ENCODE peak calls at places on chromosome 22, in six cellular contexts. F is IMR-90, Z is H1, N is H9, L is mesenchymal stem cell, T is neuronal stem cell. Q is an unnamed sample.

GRCh38 chr22:41772645-41773044 is 27.8 kb upstream of the CCDC134 start:
- DNase-seq in N (no peak), L (no peak), F (peak), T (no peak), Z (no peak), Q (no peak)

GRCh38 chr22:17779286-17780115 is 5.2 kb upstream of the BID start:
- DNase-seq in N (no peak), F (no peak), L (no peak), T (no peak), Z (no peak), Q (no peak)

GRCh38 chr22:27581688-27582087 is 219.9 kb downstream of the MN1 start:
- DNase-seq in L (no peak), T (no peak), F (peak), N (no peak), Z (no peak), Q (no peak)

GRCh38 chr22:29827091-29827490 is 11.0 kb downstream of the ASCC2 start:
- DNase-seq in F (no peak), Z (no peak), L (no peak), N (no peak), T (no peak), Q (no peak)

GRCh38 chr22:49592780-49593501 is 234.7 kb downstream of the BRD1 start:
- DNase-seq in T (no peak), L (no peak), N (no peak), Z (no peak), F (no peak), Q (no peak)

GRCh38 chr22:30889996-30890480 is 78.5 kb downstream of the MORC2 start:
- DNase-seq in T (no peak), Z (no peak), F (no peak), L (no peak), N (no peak), Q (no peak)

GRCh38 chr22:45769569-45770210 is 98.1 kb downstream of the ATXN10 start:
- DNase-seq in N (no peak), F (peak), T (no peak), L (no peak), Z (no peak), Q (no peak)

GRCh38 chr22:19039448-19039780 is 82.8 kb downstream of the DGCR2 start:
- DNase-seq in Z (no peak), N (no peak), L (no peak), T (no peak), F (no peak), Q (no peak)

GRCh38 chr22:17952273-17952801 is 72.0 kb downstream of the MICAL3 start:
- DNase-seq in F (no peak), L (no peak), Z (no peak), T (no peak), N (no peak), Q (no peak)

GRCh38 chr22:47392054-47392347 is 629.6 kb downstream of the TBC1D22A start:
- DNase-seq in N (no peak), Z (no peak), T (no peak), F (no peak), L (no peak), Q (no peak)

GRCh38 chr22:17830041-17830961 is 56.0 kb upstream of the BID start:
- DNase-seq in N (peak), T (peak), Z (peak), L (peak), F (peak), Q (peak)

GRCh38 chr22:50282361-50283144 is 12.4 kb upstream of the MAPK11 start:
- DNase-seq in N (no peak), T (no peak), Z (no peak), L (peak), F (peak), Q (peak)

GRCh38 chr22:49618689-49618953 is 209.1 kb downstream of the BRD1 start:
- DNase-seq in N (no peak), F (no peak), L (no peak), T (no peak), Z (no peak), Q (no peak)

GRCh38 chr22:30872282-30873041 is 96.1 kb downstream of the MORC2 start:
- DNase-seq in Z (no peak), N (no peak), L (no peak), F (no peak), T (no peak), Q (no peak)

GRCh38 chr22:49632199-49633009 is 195.3 kb downstream of the BRD1 start:
- DNase-seq in T (peak), L (peak), N (peak), Z (peak), F (peak), Q (no peak)

DNA sequence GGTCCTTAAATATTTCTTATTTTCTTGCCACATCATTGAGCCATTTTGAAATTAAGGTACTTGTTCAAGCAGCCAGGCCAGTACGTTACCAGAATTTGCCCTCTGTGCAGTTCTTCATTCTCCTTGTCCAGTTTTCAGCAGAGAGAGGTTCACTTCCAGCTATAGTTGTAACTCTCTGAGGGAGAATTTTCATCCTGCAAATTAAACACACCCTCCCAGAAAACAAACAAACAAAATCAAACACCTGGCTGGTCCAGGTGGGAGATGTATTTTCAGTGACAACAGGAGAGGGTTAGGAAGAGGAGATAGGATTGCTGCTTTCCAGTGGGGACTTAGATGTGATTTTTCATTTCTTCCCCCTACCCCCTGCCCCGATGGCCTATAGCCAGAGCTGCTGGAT is 45.0 kb downstream of the LHFPL7 start:
- DNase-seq in L (no peak), Z (no peak), T (no peak), N (no peak), F (no peak), Q (no peak)
- H4K91ac ChIP-seq in L (no peak), Z (no peak), T (no peak), N (no peak), F (no peak), Q (no peak)

DNA sequence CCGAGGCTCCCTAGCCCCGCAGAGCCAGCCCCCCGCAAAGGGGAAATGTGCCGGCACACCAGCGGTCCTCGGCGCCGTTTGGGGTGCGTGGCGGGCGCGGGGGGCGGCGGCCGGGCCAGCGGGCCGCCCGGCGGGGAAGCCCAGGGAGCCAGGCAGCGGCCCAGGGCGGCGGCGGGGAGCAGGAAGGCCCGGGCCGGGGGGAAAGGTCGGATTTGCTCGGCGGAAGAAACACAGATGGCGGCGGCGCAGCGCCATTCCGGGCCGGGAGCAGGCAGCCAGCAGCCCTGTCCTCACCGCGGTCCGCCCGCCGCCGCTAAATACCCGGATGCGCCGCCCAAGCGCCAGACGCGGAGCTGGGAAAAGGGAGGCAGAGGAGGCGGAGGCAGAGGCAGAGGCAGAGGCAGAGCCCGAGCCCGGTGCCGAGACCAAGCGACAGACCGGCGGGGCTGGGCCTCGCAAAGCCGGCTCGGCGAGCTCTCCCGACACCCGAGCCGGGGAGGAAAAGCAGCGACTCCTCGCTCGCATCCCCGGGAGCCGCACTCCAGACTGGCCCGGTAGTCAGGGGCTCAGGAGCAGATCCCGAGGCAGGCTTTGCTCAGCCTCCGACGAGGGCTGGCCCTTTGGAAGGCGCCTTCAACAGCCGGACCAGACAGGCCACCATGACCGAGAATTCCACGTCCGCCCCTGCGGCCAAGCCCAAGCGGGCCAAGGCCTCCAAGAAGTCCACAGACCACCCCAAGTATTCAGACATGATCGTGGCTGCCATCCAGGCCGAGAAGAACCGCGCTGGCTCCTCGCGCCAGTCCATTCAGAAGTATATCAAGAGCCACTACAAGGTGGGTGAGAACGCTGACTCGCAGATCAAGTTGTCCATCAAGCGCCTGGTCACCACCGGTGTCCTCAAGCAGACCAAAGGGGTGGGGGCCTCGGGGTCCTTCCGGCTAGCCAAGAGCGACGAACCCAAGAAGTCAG is 2.6 kb upstream of the GCAT start:
- DNase-seq in F (peak), L (peak), T (no peak), Z (no peak), N (peak), Q (peak)
- H2AFZ ChIP-seq in F (peak), L (no peak), T (peak), Z (no peak), N (no peak), Q (peak)

GRCh38 chr22:21802673-21803072 is 64.8 kb downstream of the MAPK1 start:
- DNase-seq in N (no peak), F (no peak), T (no peak), Z (no peak), L (no peak), Q (no peak)

GRCh38 chr22:21811982-21812381 is 55.5 kb downstream of the MAPK1 start:
- DNase-seq in N (no peak), Z (no peak), F (no peak), L (no peak), T (no peak), Q (no peak)

GRCh38 chr22:21803859-21804258 is 63.6 kb downstream of the MAPK1 start:
- DNase-seq in F (no peak), Z (no peak), T (no peak), L (no peak), N (no peak), Q (no peak)

GRCh38 chr22:21808130-21808529 is 59.3 kb downstream of the MAPK1 start:
- DNase-seq in Z (no peak), L (no peak), F (no peak), T (no peak), N (no peak), Q (no peak)

GRCh38 chr22:21807545-21807944 is 59.9 kb downstream of the MAPK1 start:
- DNase-seq in Z (no peak), F (peak), L (no peak), N (no peak), T (no peak), Q (no peak)
- H4K91ac ChIP-seq in Z (no peak), F (no peak), L (no peak), N (no peak), T (no peak), Q (no peak)

DNA sequence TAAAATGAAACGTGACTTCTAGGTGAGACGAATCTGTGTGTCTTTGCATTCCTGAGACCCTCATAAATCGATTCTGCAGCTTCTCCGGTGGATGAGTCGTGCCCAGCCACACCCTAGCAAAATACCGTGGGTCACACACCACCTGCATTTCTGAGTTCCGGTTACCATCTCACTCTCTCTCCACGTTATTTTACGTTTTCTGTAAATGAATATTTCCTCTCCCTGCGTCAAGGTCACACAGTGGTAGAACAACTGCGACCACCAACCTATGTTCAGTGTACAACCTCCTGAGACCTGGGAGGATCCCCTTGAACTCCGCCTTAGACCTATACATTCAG is 1.1 kb downstream of the YWHAH start:
- DNase-seq in F (no peak), L (no peak), Z (no peak), T (no peak), N (no peak), Q (no peak)
- H2AFZ ChIP-seq in F (peak), L (peak), Z (no peak), T (peak), N (no peak), Q (peak)

DNA sequence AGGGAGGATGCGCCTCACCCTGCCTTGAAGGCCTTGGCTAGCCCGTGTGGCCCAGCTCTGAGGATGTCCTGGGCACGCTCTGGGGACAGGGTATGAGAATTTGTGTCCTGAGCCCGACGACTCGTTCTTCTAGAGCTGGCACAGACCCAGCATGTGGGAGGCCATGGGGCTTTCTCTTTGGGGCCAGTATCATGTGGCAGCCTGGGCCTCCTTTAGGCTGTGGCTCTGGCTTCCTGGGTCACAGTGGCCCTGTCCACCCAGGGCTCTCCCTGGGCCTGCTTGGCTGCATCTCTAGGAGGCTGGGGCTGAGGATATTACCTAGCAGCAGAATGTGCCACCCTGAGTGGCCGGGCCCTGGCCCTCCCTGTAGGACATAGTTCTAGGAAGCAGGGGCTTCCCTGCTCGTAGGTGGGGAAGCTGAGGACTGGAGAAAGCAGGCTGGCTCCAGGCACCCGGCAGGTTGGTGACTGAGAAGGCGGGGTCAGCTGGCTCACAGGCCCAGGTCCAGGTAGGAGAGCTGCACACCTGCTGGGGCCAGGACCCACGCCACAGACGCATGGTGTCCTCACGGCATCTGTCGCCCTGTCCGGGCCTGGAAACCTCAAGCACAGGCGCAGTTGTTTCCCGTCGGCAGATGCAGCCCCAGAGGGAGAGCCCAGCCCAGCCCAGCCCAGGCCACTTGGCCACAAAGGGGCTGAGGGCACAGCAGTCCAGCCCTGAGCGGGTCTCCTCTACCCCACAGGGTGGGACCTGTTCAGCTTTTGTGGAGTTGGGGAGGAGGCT is 6.8 kb downstream of the CCDC188 start:
- DNase-seq in F (no peak), N (no peak), Z (no peak), T (no peak), L (no peak), Q (no peak)
- H4K91ac ChIP-seq in F (no peak), N (no peak), Z (no peak), T (no peak), L (no peak), Q (no peak)

GRCh38 chr22:20818471-20818870 is 40.1 kb downstream of the PI4KA start:
- DNase-seq in F (no peak), N (no peak), T (no peak), L (no peak), Z (no peak), Q (no peak)
- H2AFZ ChIP-seq in F (no peak), N (no peak), T (no peak), L (no peak), Z (no peak), Q (no peak)

GRCh38 chr22:39575552-39575825 is 4.9 kb downstream of the CACNA1I start:
- DNase-seq in N (no peak), Z (no peak), L (no peak), T (no peak), F (no peak), Q (no peak)
- H4K91ac ChIP-seq in N (no peak), Z (no peak), L (no peak), T (no peak), F (no peak), Q (no peak)

DNA sequence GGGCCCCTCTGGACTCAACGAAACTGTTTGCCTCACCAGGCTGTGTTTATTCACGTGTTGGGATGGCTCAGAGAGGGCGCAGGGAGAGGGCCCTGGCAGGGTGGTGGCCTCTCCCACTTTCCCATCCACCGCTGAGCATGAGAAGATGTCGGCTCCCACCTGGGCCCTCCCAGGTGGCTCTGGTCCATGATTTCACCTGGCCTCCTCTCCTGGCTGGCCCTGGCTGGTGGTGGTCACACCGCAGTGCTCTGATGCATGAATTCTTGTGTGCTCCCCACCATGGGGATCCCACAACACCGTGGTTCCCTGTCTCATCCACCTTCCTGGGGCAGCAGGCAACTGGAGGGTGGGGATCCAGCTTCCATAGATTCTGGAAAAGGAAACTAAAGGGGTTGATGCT is 13.4 kb downstream of the RTL6 start:
- DNase-seq in F (no peak), T (no peak), N (no peak), L (no peak), Z (no peak), Q (no peak)
- H2AFZ ChIP-seq in F (no peak), T (no peak), N (no peak), L (no peak), Z (no peak), Q (no peak)

DNA sequence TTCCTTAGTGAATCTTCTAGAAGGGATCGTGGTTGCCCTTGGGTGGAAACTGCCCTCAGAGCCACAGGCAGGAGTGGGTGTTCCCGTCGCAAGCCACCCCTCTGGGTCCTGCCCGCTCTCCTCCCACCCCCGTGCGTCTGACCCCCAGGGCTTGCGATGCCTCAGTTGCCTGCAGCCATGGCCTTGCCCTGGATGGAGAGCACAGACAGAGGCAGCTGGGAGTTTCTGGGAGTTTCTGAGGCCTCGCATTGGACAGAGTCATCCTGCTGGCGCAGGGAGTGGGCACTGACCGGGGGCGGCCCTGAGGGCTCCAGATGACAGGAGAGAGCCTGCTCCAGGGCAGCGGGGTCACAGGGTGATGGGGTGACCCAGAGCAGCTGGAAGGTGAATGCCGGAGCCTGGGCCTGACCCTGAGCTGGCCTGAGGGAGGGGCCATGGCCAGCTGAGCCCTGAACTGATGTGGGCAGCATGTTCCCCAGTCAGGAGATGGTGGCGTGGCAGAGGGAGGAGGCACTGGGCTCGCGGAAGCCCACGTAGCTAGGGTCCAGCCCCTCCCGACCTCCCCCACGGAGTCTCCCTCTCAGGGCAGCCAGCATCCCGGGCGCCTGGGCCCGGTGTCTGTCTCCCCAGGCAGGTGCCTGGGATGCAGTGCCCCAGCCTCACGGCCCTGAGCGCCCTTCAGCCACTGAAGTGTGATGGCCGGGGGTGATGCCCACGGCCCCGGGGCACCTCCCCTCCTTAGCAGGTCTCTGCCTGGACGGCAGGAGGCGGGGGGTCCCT is 1236.2 kb downstream of the BRD1 start:
- DNase-seq in F (no peak), N (no peak), T (no peak), L (no peak), Z (no peak), Q (no peak)
- H4K91ac ChIP-seq in F (no peak), N (no peak), T (no peak), L (no peak), Z (no peak), Q (no peak)

GRCh38 chr22:24201681-24202590 is 20.6 kb downstream of the SUSD2 start:
- DNase-seq in L (no peak), T (no peak), F (peak), N (no peak), Z (no peak), Q (peak)

GRCh38 chr22:24205438-24206189 is 24.3 kb downstream of the SUSD2 start:
- DNase-seq in T (no peak), N (no peak), F (no peak), Z (no peak), L (no peak), Q (no peak)

GRCh38 chr22:24198682-24199052 is 17.4 kb downstream of the SUSD2 start:
- DNase-seq in Z (no peak), N (no peak), T (no peak), L (no peak), F (no peak), Q (peak)

DNA sequence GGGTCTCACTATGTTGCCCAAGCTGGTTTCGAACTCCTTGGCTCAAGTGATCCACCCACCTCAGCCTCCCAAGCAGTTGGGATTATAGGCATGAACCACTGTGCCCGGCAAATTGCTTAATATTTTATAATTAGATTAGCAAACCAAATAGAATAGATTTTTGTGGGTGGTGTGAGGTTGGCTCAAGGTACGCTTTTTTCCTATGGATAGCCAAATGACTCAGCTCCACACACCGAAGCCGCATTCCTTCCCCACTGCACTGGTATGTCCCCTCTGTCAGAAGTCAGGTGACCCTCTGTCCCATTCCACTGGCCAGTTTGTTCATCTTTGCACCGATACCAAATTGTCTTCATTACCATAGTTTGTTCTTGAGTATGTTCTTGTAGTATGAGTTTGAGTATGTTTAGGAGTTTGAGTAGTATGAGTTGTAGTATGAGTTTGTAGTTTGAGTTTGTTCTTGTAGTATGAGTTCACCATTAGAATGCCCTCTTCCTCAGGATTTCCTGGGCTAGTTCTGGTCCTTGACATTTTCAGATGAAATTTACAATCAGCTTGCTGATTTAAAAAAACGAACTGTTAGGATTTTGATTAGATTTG is 19.4 kb downstream of the SUSD2 start:
- DNase-seq in T (no peak), Z (no peak), L (peak), N (no peak), F (peak), Q (peak)
- H2AFZ ChIP-seq in T (no peak), Z (no peak), L (no peak), N (no peak), F (peak), Q (no peak)